ENCODE peak calls at places on chromosomes 4 and X, in nine cellular contexts. W, V, Y, G, B, C, X, P and U are unnamed samples.

GRCh38 chr4:87274327-87274726 is 48.4 kb downstream of the HSD17B13 start:
- DNase-seq in W (no peak), Y (no peak), P (no peak), C (no peak), G (no peak), X (no peak), B (no peak), V (no peak), U (no peak)

GRCh38 chr4:20760053-20760452 is 59.8 kb downstream of the PACRGL start:
- DNase-seq in C (no peak), P (no peak), V (no peak), B (no peak), W (peak; percentile 40), X (no peak), G (no peak), Y (no peak), U (no peak)

GRCh38 chr4:125387770-125388169 is 73.0 kb downstream of the FAT4 start:
- DNase-seq in Y (no peak), G (no peak), P (no peak), W (no peak), B (no peak), V (no peak), C (no peak), X (no peak), U (no peak)

GRCh38 chr4:15197005-15197404 is 194.7 kb downstream of the CPEB2 start:
- DNase-seq in C (no peak), V (peak; percentile 28), W (peak; percentile 71), B (no peak), X (peak; percentile 23), Y (no peak), G (no peak), P (no peak), U (peak; percentile 27)

GRCh38 chrX:120749141-120749846 is 119.4 kb upstream of the C1GALT1C1 start:
- DNase-seq in B (no peak), P (peak; percentile 41), C (no peak), G (no peak), V (no peak), X (no peak), Y (no peak), W (no peak), U (no peak)

GRCh38 chr4:42167709-42168108 is 15.3 kb upstream of the BEND4 start:
- DNase-seq in Y (no peak), C (no peak), X (no peak), P (no peak), B (no peak), V (no peak), W (no peak), G (no peak), U (no peak)

GRCh38 chr4:161822174-161822573 is 341.6 kb downstream of the FSTL5 start:
- DNase-seq in V (no peak), B (no peak), X (no peak), G (no peak), P (no peak), C (no peak), W (no peak), Y (no peak), U (no peak)

GRCh38 chr4:23788460-23788859 is 101.4 kb downstream of the PPARGC1A start:
- DNase-seq in W (no peak), X (peak; percentile 47), B (no peak), P (no peak), V (no peak), G (no peak), Y (peak; percentile 54), C (peak; percentile 34), U (peak; percentile 51)

GRCh38 chr4:38368612-38369011 is 295.4 kb upstream of the KLF3 start:
- DNase-seq in B (no peak), G (no peak), V (no peak), X (no peak), Y (no peak), C (no peak), W (no peak), P (no peak), U (peak; percentile 45)

GRCh38 chr4:111798840-111799239 is 346.4 kb upstream of the FAM241A start:
- DNase-seq in B (no peak), P (no peak), C (no peak), Y (no peak), X (no peak), W (peak; percentile 72), G (no peak), V (no peak), U (no peak)

GRCh38 chr4:184856277-184856609 is 30.5 kb upstream of the ACSL1 start:
- DNase-seq in G (no peak), V (no peak), C (no peak), B (no peak), P (no peak), Y (no peak), X (no peak), W (no peak), U (no peak)

GRCh38 chr4:183261953-183262775 is 57.9 kb downstream of the CLDN22 start:
- DNase-seq in B (peak; percentile 71), X (peak; percentile 76), G (peak; percentile 83), C (peak; percentile 88), W (peak; percentile 91), Y (peak; percentile 86), V (peak; percentile 64), P (no peak), U (peak; percentile 68)

GRCh38 chr4:38911257-38911656 is 43.7 kb downstream of the FAM114A1 start:
- DNase-seq in Y (no peak), W (no peak), C (no peak), G (no peak), V (no peak), B (no peak), X (no peak), P (no peak), U (no peak)

GRCh38 chr4:115054836-115055235 is 58.6 kb downstream of the NDST4 start:
- DNase-seq in C (no peak), Y (no peak), X (peak; percentile 35), G (no peak), V (no peak), W (no peak), B (no peak), P (no peak), U (peak; percentile 1)

GRCh38 chr4:181189751-181190150 is 1053.5 kb upstream of the TENM3 start:
- DNase-seq in C (no peak), W (no peak), Y (no peak), X (no peak), P (no peak), G (no peak), B (no peak), V (no peak), U (no peak)

GRCh38 chr4:3047464-3048286 is 26.7 kb downstream of the HTT-AS start:
- DNase-seq in G (peak; percentile 86), B (peak; percentile 43), V (peak; percentile 31), Y (peak; percentile 75), C (peak; percentile 76), W (peak; percentile 90), P (no peak), X (peak; percentile 57), U (peak; percentile 42)

GRCh38 chr4:23697722-23698121 is 192.1 kb downstream of the PPARGC1A start:
- DNase-seq in C (no peak), G (no peak), W (no peak), X (no peak), P (no peak), B (no peak), Y (no peak), V (no peak), U (no peak)

GRCh38 chrX:101395789-101396188 is 5.0 kb downstream of the RPL36A start:
- DNase-seq in C (no peak), V (no peak), Y (no peak), X (peak; percentile 6), G (no peak), P (no peak), B (no peak), W (no peak), U (peak; percentile 36)

GRCh38 chrX:2609431-2610238 is 81.5 kb upstream of the CD99 start:
- DNase-seq in P (no peak), W (peak; percentile 58), X (no peak), G (no peak), C (no peak), V (peak; percentile 34), B (no peak), Y (no peak), U (peak; percentile 45)
- TF ChIP-seq CTCF in P (no peak), W (no peak), X (no peak), G (peak; percentile 6), C (no peak), V (no peak), B (no peak), Y (no peak), U (peak; percentile 20)

GRCh38 chr4:83113429-83113786 is 1.1 kb downstream of the PLAC8 start:
- DNase-seq in G (no peak), V (peak; percentile 14), W (no peak), X (no peak), C (no peak), P (no peak), Y (no peak), B (no peak), U (no peak)

GRCh38 chr4:83115656-83116285 is 1.2 kb upstream of the PLAC8 start:
- DNase-seq in P (no peak), C (no peak), G (no peak), X (no peak), Y (no peak), W (peak; percentile 60), B (no peak), V (no peak), U (no peak)

GRCh38 chr4:83114576-83114975 is at the start of gene PLAC8:
- DNase-seq in Y (no peak), C (peak; percentile 51), V (peak; percentile 87), B (no peak), G (no peak), X (peak; percentile 69), W (peak; percentile 34), P (no peak), U (peak; percentile 93)

GRCh38 chr4:83112678-83113428 is 1.7 kb downstream of the PLAC8 start:
- DNase-seq in B (no peak), V (no peak), G (no peak), X (peak; percentile 58), C (no peak), Y (no peak), P (peak; percentile 46), W (peak; percentile 33), U (no peak)

GRCh38 chr4:83115000-83115399 is 471 bp upstream of the PLAC8 start:
- DNase-seq in C (no peak), P (no peak), W (peak; percentile 6), Y (no peak), V (peak; percentile 54), X (no peak), B (no peak), G (no peak), U (peak; percentile 79)
- H3K4me3 ChIP-seq in C (no peak overlapping the region), P (no peak overlapping the region), W (no peak overlapping the region), Y (no peak overlapping the region), V (peak overlapping the region; percentile 43), X (peak overlapping the region; percentile 72), B (no peak overlapping the region), G (no peak overlapping the region), U (no peak overlapping the region)

DNA sequence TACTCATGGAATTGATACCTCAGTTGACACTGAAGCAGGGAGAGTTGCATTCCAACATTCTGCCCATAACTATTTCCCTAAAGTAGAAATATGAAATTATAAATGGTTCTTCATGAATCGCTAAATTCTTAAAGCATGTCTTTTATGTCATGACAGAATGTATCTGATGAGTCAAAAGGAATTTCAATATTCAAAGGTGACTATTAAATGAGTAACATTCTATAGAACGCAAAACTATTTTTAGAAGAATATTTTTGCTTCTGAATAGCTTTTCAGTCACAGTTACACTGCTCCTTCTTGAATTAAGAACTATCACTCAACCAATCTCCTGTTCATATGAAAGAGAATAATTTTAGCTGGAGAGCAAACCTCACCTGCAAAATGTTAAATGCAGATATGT is 152.8 kb downstream of the ADGRA3 start:
- DNase-seq in C (no peak), X (no peak), G (no peak), V (peak; percentile 11), Y (no peak), B (no peak), P (no peak), W (no peak), U (peak; percentile 59)
- TF ChIP-seq CTCF in C (no peak), X (no peak), G (no peak), V (no peak), Y (no peak), B (no peak), P (no peak), W (no peak), U (no peak)

GRCh38 chr4:78779280-78779679 is 3.1 kb downstream of the BMP2K start:
- DNase-seq in G (no peak), Y (no peak), V (no peak), X (no peak), W (no peak), C (no peak), P (no peak), B (no peak), U (peak; percentile 58)
- H3K4me3 ChIP-seq in G (peak overlapping the region; percentile 90), Y (no peak overlapping the region), V (no peak overlapping the region), X (no peak overlapping the region), W (no peak overlapping the region), C (no peak overlapping the region), P (no peak overlapping the region), B (no peak overlapping the region), U (no peak overlapping the region)